ENCODE peak calls at places on chromosome 15, in nine cellular contexts. D is K562, B is body of pancreas, F is IMR-90, N is A549, T is HCT116, U is breast epithelium, R is heart left ventricle, H is stomach. S is an unnamed sample.

GRCh38 chr15:90174140-90174891 is 26.8 kb upstream of the SEMA4B start:
- DNase-seq in D (no peak), B (peak), F (no peak), N (no peak), T (no peak), U (peak), R (peak), H (peak), S (peak)

GRCh38 chr15:40217166-40217785 is 21.6 kb upstream of the PAK6 start:
- DNase-seq in D (peak), B (peak), F (peak), N (peak), T (peak), U (peak), R (no peak), H (peak), S (no peak)

GRCh38 chr15:31265871-31266711 is 60.5 kb upstream of the KLF13 start:
- DNase-seq in D (no peak), B (no peak), F (no peak), N (no peak), T (no peak), U (peak), R (peak), H (peak), S (peak)

GRCh38 chr15:92808611-92809063 is 91.5 kb upstream of the CHD2 start:
- DNase-seq in D (no peak), B (peak), F (peak), N (no peak), T (no peak), U (peak), R (peak), H (no peak), S (peak)

GRCh38 chr15:96585634-96586386 is 255.3 kb downstream of the NR2F2 start:
- DNase-seq in D (peak), B (no peak), F (peak), N (no peak), T (no peak), U (no peak), R (no peak), H (no peak), S (no peak)

GRCh38 chr15:53454843-53455721 is 304.4 kb downstream of the WDR72 start:
- DNase-seq in D (no peak), B (no peak), F (no peak), N (peak), T (no peak), U (no peak), R (no peak), H (no peak), S (no peak)

GRCh38 chr15:77104155-77104554 is 33.2 kb upstream of the TSPAN3 start:
- DNase-seq in D (no peak), B (no peak), F (peak), N (no peak), T (no peak), U (no peak), R (peak), H (no peak), S (no peak)

GRCh38 chr15:45180648-45181436 is 6.9 kb downstream of the SHF start:
- DNase-seq in D (no peak), B (no peak), F (no peak), N (no peak), T (no peak), U (no peak), R (no peak), H (no peak), S (no peak)

GRCh38 chr15:92059036-92059970 is 205.8 kb downstream of the SLCO3A1 start:
- DNase-seq in D (no peak), B (no peak), F (no peak), N (no peak), T (no peak), U (no peak), R (peak), H (no peak), S (no peak)

GRCh38 chr15:98727115-98728040 is 79.0 kb downstream of the IGF1R start:
- DNase-seq in D (no peak), B (peak), F (peak), N (peak), T (peak), U (peak), R (peak), H (peak), S (peak)

GRCh38 chr15:98858610-98859023 is 149.0 kb downstream of the PGPEP1L start:
- DNase-seq in D (no peak), B (no peak), F (no peak), N (no peak), T (no peak), U (no peak), R (no peak), H (no peak), S (no peak)

GRCh38 chr15:80660114-80660513 is 35.0 kb upstream of the ABHD17C start:
- DNase-seq in D (no peak), B (peak), F (peak), N (peak), T (no peak), U (no peak), R (no peak), H (peak), S (no peak)

GRCh38 chr15:73781038-73781925 is 28.1 kb upstream of the INSYN1 start:
- DNase-seq in D (peak), B (no peak), F (peak), N (peak), T (no peak), U (no peak), R (no peak), H (no peak), S (no peak)

GRCh38 chr15:57218826-57219576 is 157.3 kb upstream of the CGNL1 start:
- DNase-seq in D (peak), B (no peak), F (peak), N (no peak), T (no peak), U (no peak), R (no peak), H (no peak), S (no peak)

GRCh38 chr15:76339302-76340197 is 3.0 kb downstream of the ISL2 start:
- DNase-seq in D (no peak), B (no peak), F (no peak), N (no peak), T (no peak), U (no peak), R (no peak), H (no peak), S (no peak)

GRCh38 chr15:80801891-80802680 is 22.9 kb downstream of the CEMIP start:
- DNase-seq in D (no peak), B (no peak), F (no peak), N (no peak), T (no peak), U (no peak), R (peak), H (no peak), S (no peak)

GRCh38 chr15:99744142-99744541 is 10.9 kb upstream of the LYSMD4 start:
- DNase-seq in D (no peak), B (no peak), F (no peak), N (no peak), T (no peak), U (no peak), R (no peak), H (no peak), S (no peak)

GRCh38 chr15:49215768-49216739 is 46.0 kb downstream of the GALK2 start:
- DNase-seq in D (no peak), B (peak), F (no peak), N (no peak), T (peak), U (no peak), R (peak), H (peak), S (no peak)

GRCh38 chr15:48177383-48177874 is 666 bp downstream of the MYEF2 start:
- DNase-seq in D (no peak), B (peak), F (peak), N (peak), T (no peak), U (no peak), R (no peak), H (no peak), S (no peak)

GRCh38 chr15:67869700-67870099 is 29.9 kb upstream of the RNU6-1 start:
- DNase-seq in D (no peak), B (no peak), F (no peak), N (no peak), T (no peak), U (no peak), R (no peak), H (no peak), S (no peak)

GRCh38 chr15:27863000-27863399 is 236.1 kb downstream of the OCA2 start:
- DNase-seq in D (no peak), B (no peak), F (no peak), N (no peak), T (no peak), U (no peak), R (no peak), H (no peak), S (no peak)

GRCh38 chr15:99732711-99733267 is 448 bp downstream of the LYSMD4 start:
- DNase-seq in D (peak), B (peak), F (no peak), N (no peak), T (no peak), U (peak), R (peak), H (peak), S (peak)

GRCh38 chr15:66682246-66682645 is 19.8 kb upstream of the SMAD6 start:
- DNase-seq in D (no peak), B (no peak), F (no peak), N (no peak), T (no peak), U (no peak), R (no peak), H (no peak), S (no peak)

GRCh38 chr15:72784233-72784876 is 797 bp upstream of the ADPGK start:
- DNase-seq in D (peak), B (no peak), F (peak), N (peak), T (peak), U (no peak), R (no peak), H (no peak), S (no peak)

GRCh38 chr15:77118787-77119410 is 48.0 kb upstream of the TSPAN3 start:
- DNase-seq in D (peak), B (peak), F (peak), N (peak), T (peak), U (peak), R (no peak), H (peak), S (no peak)

GRCh38 chr15:90479656-90480055 is 50.1 kb upstream of the CRTC3 start:
- DNase-seq in D (no peak), B (peak), F (peak), N (no peak), T (peak), U (peak), R (no peak), H (peak), S (no peak)

GRCh38 chr15:20356444-20357138 is 185.0 kb downstream of the GOLGA6L6 start:
- DNase-seq in D (peak), B (peak), F (no peak), N (peak), T (peak), U (peak), R (peak), H (peak), S (peak)

GRCh38 chr15:80890341-80890972 is 99.2 kb downstream of the MESD start:
- DNase-seq in D (no peak), B (no peak), F (peak), N (no peak), T (no peak), U (no peak), R (no peak), H (no peak), S (no peak)

GRCh38 chr15:38069001-38069400 is 134.6 kb downstream of the TMCO5A start:
- DNase-seq in D (no peak), B (no peak), F (peak), N (peak), T (no peak), U (no peak), R (peak), H (peak), S (no peak)

GRCh38 chr15:33433821-33434220 is 123.1 kb downstream of the RYR3 start:
- DNase-seq in D (no peak), B (no peak), F (no peak), N (no peak), T (no peak), U (no peak), R (no peak), H (no peak), S (no peak)

GRCh38 chr15:43329960-43330779 is at the start of gene LCMT2:
- DNase-seq in D (peak), B (peak), F (peak), N (peak), T (peak), U (peak), R (peak), H (peak), S (peak)
- TF ChIP-seq POLR2A in D (peak), B (peak), F (peak), N (peak), T (peak), U (no peak), R (no peak), H (no peak), S (no peak)

DNA sequence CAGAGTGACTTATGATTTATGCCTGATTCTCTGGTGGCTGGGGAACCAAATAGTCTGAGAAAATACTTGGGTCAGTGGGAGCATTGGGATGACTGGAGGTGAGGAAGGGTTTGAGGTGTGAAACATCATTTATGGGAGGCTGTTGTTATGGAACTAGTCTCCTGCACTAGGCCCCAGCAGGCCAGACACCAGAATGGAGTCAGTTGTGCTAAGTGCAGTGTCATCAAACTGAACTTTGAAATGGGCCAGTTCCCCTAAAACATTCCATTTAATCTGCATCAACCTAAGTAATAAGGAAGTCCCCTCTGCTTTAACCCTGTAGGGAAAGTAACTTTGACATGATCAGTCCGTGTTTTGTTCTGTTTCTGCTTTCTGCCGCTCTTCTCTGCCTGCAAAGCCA is 44.9 kb upstream of the KLHL25 start:
- DNase-seq in D (no peak), B (no peak), F (no peak), N (no peak), T (no peak), U (no peak), R (no peak), H (no peak), S (no peak)
- H3K4me3 ChIP-seq in D (no peak), B (no peak), F (no peak), N (no peak), T (no peak), U (no peak), R (no peak), H (no peak), S (no peak)

DNA sequence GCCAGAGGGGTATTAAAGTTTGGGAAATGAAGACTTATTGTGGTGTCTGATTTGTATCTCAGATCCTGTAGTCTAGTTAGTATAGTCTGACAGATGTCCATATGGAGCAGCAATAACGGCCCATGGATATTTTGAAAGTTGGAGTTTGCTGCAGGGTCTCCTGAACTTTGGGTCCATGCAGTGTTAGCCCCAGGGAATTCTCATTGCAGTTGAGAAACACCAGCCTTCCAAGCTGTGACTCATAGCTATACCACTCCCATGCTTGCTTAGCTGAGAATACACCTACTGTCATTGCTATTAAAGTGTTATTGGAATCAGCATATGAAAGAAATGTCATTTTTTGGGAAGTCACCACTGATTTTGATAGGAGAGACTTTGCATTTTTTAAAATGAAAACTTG is 29.2 kb downstream of the TMOD2 start:
- DNase-seq in D (no peak), B (no peak), F (peak), N (no peak), T (no peak), U (no peak), R (no peak), H (no peak), S (no peak)
- TF ChIP-seq CTCF in D (no peak), B (no peak), F (no peak), N (no peak), T (no peak), U (no peak), R (no peak), H (no peak), S (no peak)

GRCh38 chr15:59689626-59690236 is 611 bp upstream of the BNIP2 start:
- DNase-seq in D (peak), B (peak), F (peak), N (no peak), T (peak), U (peak), R (peak), H (peak), S (peak)

GRCh38 chr15:59686389-59686788 is 2.7 kb downstream of the BNIP2 start:
- DNase-seq in D (no peak), B (no peak), F (no peak), N (no peak), T (no peak), U (no peak), R (peak), H (no peak), S (no peak)

GRCh38 chr15:59688888-59689625 is at the start of gene BNIP2:
- DNase-seq in D (peak), B (peak), F (peak), N (peak), T (peak), U (peak), R (peak), H (peak), S (peak)

GRCh38 chr15:59687831-59688230 is 1.3 kb downstream of the BNIP2 start:
- DNase-seq in D (peak), B (no peak), F (peak), N (no peak), T (no peak), U (no peak), R (no peak), H (no peak), S (no peak)

DNA sequence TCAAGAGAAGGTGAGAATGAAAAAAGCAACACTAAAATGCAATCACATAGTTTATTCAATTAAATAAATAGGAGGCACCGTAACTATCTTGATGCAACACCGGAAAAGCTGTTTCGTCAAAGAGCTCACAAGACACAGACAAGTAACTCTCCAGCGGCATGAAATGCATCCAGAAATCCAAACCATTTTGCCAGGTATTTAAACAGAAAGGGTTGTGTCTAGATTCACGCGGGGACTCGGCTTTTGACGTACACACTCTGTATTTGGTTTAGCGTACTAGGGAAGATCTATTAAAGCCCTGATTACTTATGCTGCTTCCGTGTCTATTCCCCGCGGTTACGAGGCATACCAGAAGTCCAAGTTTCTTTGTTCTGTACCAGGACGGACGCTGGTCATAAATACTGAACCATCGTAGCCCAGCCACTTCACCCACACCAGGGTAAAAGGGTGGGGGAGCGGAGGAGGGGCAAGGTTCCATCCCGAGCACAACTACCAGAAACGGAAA is 685 bp downstream of the BNIP2 start:
- DNase-seq in D (peak), B (no peak), F (peak), N (peak), T (peak), U (no peak), R (no peak), H (no peak), S (peak)
- TF ChIP-seq POLR2A in D (no peak), B (no peak), F (peak), N (no peak), T (no peak), U (no peak), R (no peak), H (no peak), S (no peak)

DNA sequence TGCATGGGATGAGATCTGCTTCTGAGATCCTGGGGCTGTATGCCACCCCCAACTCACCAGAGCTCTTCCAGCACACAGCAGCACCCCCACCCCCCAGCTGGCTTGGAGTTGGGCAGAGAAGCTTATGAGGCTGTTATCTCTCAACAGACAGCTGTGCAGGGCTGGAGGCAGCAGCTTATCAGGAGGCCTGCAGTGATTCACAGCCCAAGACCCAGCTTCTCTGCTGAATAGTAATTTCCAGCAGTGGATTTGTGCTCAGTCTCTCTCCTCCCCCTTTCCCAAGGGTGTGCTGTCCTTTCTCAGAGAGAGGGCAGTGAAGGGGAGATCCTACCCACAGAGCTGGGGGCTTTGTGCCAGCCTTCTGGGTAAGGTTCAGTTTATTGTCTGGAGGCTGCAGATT is 2.1 kb downstream of the RPP25 start:
- DNase-seq in D (peak), B (no peak), F (peak), N (no peak), T (no peak), U (no peak), R (peak), H (no peak), S (no peak)
- H3K4me3 ChIP-seq in D (peak), B (no peak), F (no peak), N (no peak), T (no peak), U (peak), R (no peak), H (peak), S (no peak)

GRCh38 chr15:64288999-64289398 is 67.0 kb downstream of the CSNK1G1 start:
- DNase-seq in D (no peak), B (no peak), F (no peak), N (no peak), T (no peak), U (no peak), R (no peak), H (no peak), S (no peak)

GRCh38 chr15:64287953-64288352 is 68.0 kb downstream of the CSNK1G1 start:
- DNase-seq in D (no peak), B (no peak), F (no peak), N (no peak), T (no peak), U (no peak), R (no peak), H (no peak), S (no peak)

GRCh38 chr15:64286473-64286872 is 69.5 kb downstream of the CSNK1G1 start:
- DNase-seq in D (no peak), B (no peak), F (no peak), N (no peak), T (no peak), U (no peak), R (no peak), H (no peak), S (no peak)

GRCh38 chr15:64288577-64288976 is 67.4 kb downstream of the CSNK1G1 start:
- DNase-seq in D (no peak), B (no peak), F (peak), N (no peak), T (no peak), U (no peak), R (no peak), H (no peak), S (no peak)

DNA sequence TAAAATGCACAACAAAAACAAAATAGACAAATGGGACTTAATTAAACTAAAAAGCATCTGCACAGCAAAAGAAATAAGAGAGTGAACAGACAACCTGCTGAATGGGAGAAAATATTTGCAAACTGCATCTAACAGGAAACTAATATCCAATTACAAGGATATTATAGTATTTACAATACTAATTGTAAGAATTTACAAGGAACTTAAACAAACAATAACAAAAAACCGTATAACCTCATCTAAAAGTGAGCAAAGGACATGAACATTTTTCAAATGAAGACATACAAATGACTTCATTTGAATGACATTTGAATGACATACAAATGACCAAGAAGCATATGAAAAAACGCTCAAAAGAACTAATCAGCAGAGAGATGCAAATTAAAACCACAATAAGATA is 66.4 kb downstream of the CSNK1G1 start:
- DNase-seq in D (no peak), B (no peak), F (no peak), N (no peak), T (no peak), U (no peak), R (no peak), H (no peak), S (no peak)
- TF ChIP-seq CTCF in D (no peak), B (no peak), F (no peak), N (no peak), T (no peak), U (no peak), R (no peak), H (no peak), S (no peak)

S was measured in lower leg skin.